ENCODE peak calls at places on chromosomes 12 and 14, in nine cellular contexts. Q, K, O, M, S, H, T, B and G are unnamed samples.

GRCh38 chr14:72894623-72895378 is 900 bp upstream of the DPF3 start:
- DNase-seq in M (peak; percentile 27), K (no peak), H (no peak), Q (no peak), T (peak; percentile 38), B (no peak), S (no peak), O (peak; percentile 34), G (peak; percentile 26)

GRCh38 chr12:124567035-124567672 is at the start of gene NCOR2:
- DNase-seq in K (no peak), H (no peak), S (no peak), B (no peak), M (no peak), T (no peak), Q (peak; percentile 39), O (peak; percentile 50), G (no peak)

GRCh38 chr14:19828314-19828713 is 24.7 kb downstream of the OR4N2 start:
- DNase-seq in M (no peak), O (no peak), H (no peak), T (no peak), Q (no peak), S (no peak), K (no peak), B (no peak), G (no peak)

GRCh38 chr14:96287856-96288255 is 31.8 kb downstream of the BDKRB1 start:
- DNase-seq in M (no peak), K (no peak), H (no peak), B (no peak), O (no peak), Q (no peak), T (no peak), S (no peak), G (no peak)

GRCh38 chr12:25051171-25051570 is 102.3 kb upstream of the BCAT1 start:
- DNase-seq in S (no peak), H (no peak), M (no peak), O (no peak), B (no peak), Q (no peak), T (no peak), K (no peak), G (no peak)

GRCh38 chr12:116476227-116476852 is 82.8 kb upstream of the MAP1LC3B2 start:
- DNase-seq in T (no peak), M (no peak), B (no peak), H (no peak), O (no peak), S (no peak), K (no peak), Q (no peak), G (no peak)

GRCh38 chr12:108063192-108063591 is 65.9 kb upstream of the WSCD2 start:
- DNase-seq in B (no peak), M (no peak), H (no peak), S (no peak), O (no peak), K (no peak), Q (no peak), T (no peak), G (peak; percentile 5)

GRCh38 chr12:40691913-40692616 is at the start of gene CNTN1:
- DNase-seq in H (peak; percentile 62), M (peak; percentile 14), Q (no peak), K (no peak), S (peak; percentile 89), T (peak; percentile 26), O (peak; percentile 86), B (no peak), G (peak; percentile 81)

GRCh38 chr14:93734086-93734822 is 54.0 kb downstream of the PRIMA1 start:
- DNase-seq in O (peak; percentile 32), B (no peak), Q (no peak), K (no peak), T (no peak), M (no peak), H (no peak), S (no peak), G (no peak)

GRCh38 chr12:51019927-51020326 is 6.3 kb downstream of the SLC11A2 start:
- DNase-seq in T (no peak), K (no peak), M (no peak), S (no peak), Q (no peak), H (no peak), O (no peak), B (no peak), G (no peak)

GRCh38 chr12:9925746-9926393 is 6.3 kb downstream of the CLEC2A start:
- DNase-seq in K (no peak), H (peak; percentile 50), O (peak; percentile 15), S (peak; percentile 33), Q (no peak), B (no peak), T (no peak), M (peak; percentile 23), G (no peak)

GRCh38 chr12:93571854-93572711 is at the start of gene SOCS2:
- DNase-seq in S (no peak), B (no peak), K (no peak), O (peak; percentile 56), Q (peak; percentile 29), H (peak; percentile 23), M (peak; percentile 39), T (peak; percentile 59), G (peak; percentile 30)

GRCh38 chr14:71236430-71236829 is 329.2 kb downstream of the PCNX1 start:
- DNase-seq in B (no peak), H (no peak), O (no peak), K (no peak), S (no peak), Q (no peak), M (no peak), T (no peak), G (no peak)

GRCh38 chr14:77923131-77923933 is 123.4 kb downstream of the ADCK1 start:
- DNase-seq in K (no peak), H (no peak), T (no peak), O (peak; percentile 93), M (no peak), B (no peak), Q (no peak), S (no peak), G (no peak)

GRCh38 chr12:116360579-116361403 is 83.3 kb upstream of the MED13L start:
- DNase-seq in H (no peak), Q (no peak), T (no peak), M (no peak), K (no peak), B (no peak), S (no peak), O (no peak), G (no peak)

GRCh38 chr14:58199726-58200479 is at the start of gene ACTR10:
- DNase-seq in B (peak; percentile 30), Q (peak; percentile 78), M (peak; percentile 69), H (peak; percentile 70), K (no peak), T (peak; percentile 88), O (peak; percentile 91), S (peak; percentile 29), G (peak; percentile 71)

GRCh38 chr14:63438065-63438757 is 105.0 kb downstream of the PPP2R5E start:
- DNase-seq in B (peak; percentile 84), O (peak; percentile 70), T (peak; percentile 69), M (peak; percentile 96), K (peak; percentile 83), S (no peak), Q (no peak), H (peak; percentile 97), G (no peak)

GRCh38 chr12:54390176-54390667 is 5.7 kb upstream of the ZNF385A start:
- DNase-seq in H (no peak), K (no peak), O (peak; percentile 60), S (no peak), T (no peak), Q (no peak), B (no peak), M (no peak), G (no peak)

GRCh38 chr14:83467811-83468210 is 1934.2 kb upstream of the SEL1L start:
- DNase-seq in O (no peak), Q (no peak), H (peak; percentile 6), M (peak; percentile 8), S (no peak), B (peak; percentile 60), K (peak; percentile 56), T (no peak), G (no peak)